ENCODE peak calls at places on chromosome 19, in four cellular contexts. D is cardiac septum, F is esophagus squamous epithelium, T is GM12864. M is an unnamed sample.

GRCh38 chr19:48139053-48139452 is 28.4 kb upstream of the PLA2G4C start:
- DNase-seq in F (no peak), T (no peak), D (no peak), M (no peak)

GRCh38 chr19:44539236-44539819 is 9.9 kb upstream of the CEACAM20 start:
- DNase-seq in T (no peak), D (no peak), F (no peak), M (no peak)

GRCh38 chr19:32104465-32105235 is 240.8 kb upstream of the ZNF507 start:
- DNase-seq in F (no peak), T (no peak), D (no peak), M (no peak)

GRCh38 chr19:55028757-55029156 is 9.3 kb downstream of the GP6 start:
- DNase-seq in T (no peak), D (no peak), F (no peak), M (no peak)

GRCh38 chr19:42091300-42092266 is 15.6 kb downstream of the ZNF574 start:
- DNase-seq in D (no peak), T (no peak), F (no peak), M (no peak)

GRCh38 chr19:20423381-20424207 is 142.0 kb downstream of the ZNF737 start:
- DNase-seq in F (no peak), T (no peak), D (peak), M (peak)

GRCh38 chr19:49469828-49470614 is 4.0 kb upstream of the FLT3LG start:
- DNase-seq in F (no peak), T (peak), D (no peak), M (peak)

GRCh38 chr19:30373593-30373992 is 1.4 kb downstream of the ZNF536 start:
- DNase-seq in F (no peak), D (peak), T (no peak), M (no peak)

GRCh38 chr19:55674841-55675660 is at the start of gene EPN1:
- DNase-seq in T (peak), D (peak), F (peak), M (peak)

M was measured in glutamatergic neuron.